ENCODE peak calls at places on chromosomes 7 and 10, in five cellular contexts. S is GM23338, Y is HCT116, B is SK-N-SH, O is GM12878. I is an unnamed sample.
A peak's percentile ranks its signal among the peaks of the same experiment; 100 is the strongest.

GRCh38 chr7:121395494-121395960 is 581 bp downstream of the FAM3C start:
- DNase-seq in O (no peak), S (peak; percentile 80), Y (no peak), B (peak; percentile 26), I (peak; percentile 65)

GRCh38 chr10:74991435-74991834 is 120.0 kb upstream of the SAMD8 start:
- DNase-seq in Y (peak; percentile 50), B (peak; percentile 17), S (peak; percentile 74), O (no peak), I (no peak)

GRCh38 chr7:90988996-90989765 is 275.1 kb upstream of the FZD1 start:
- DNase-seq in B (no peak), S (no peak), O (no peak), Y (no peak), I (no peak)

GRCh38 chr7:135790371-135790977 is 41.9 kb upstream of the FAM180A start:
- DNase-seq in S (no peak), O (no peak), Y (no peak), B (no peak), I (no peak)

GRCh38 chr7:16791071-16791470 is 13.7 kb downstream of the AGR2 start:
- DNase-seq in O (no peak), S (no peak), B (no peak), Y (no peak), I (no peak)

GRCh38 chr7:123303926-123304325 is 104.2 kb upstream of the SLC13A1 start:
- DNase-seq in Y (no peak), S (no peak), B (no peak), O (no peak), I (no peak)

GRCh38 chr7:124762611-124763143 is 2.9 kb downstream of the GPR37 start:
- DNase-seq in S (no peak), B (no peak), O (no peak), Y (no peak), I (no peak)

GRCh38 chr7:113125728-113126127 is 7.4 kb upstream of the SMIM30 start:
- DNase-seq in S (no peak), O (no peak), B (no peak), Y (no peak), I (no peak)

GRCh38 chr7:151251926-151252835 is 3.7 kb upstream of the SMARCD3 start:
- DNase-seq in O (no peak), B (peak; percentile 100), Y (no peak), S (peak; percentile 79), I (peak; percentile 70)

GRCh38 chr7:150325110-150325611 is 1.8 kb upstream of the ACTR3C start:
- DNase-seq in B (no peak), S (no peak), O (no peak), Y (no peak), I (no peak)

GRCh38 chr7:124557587-124557986 is 208.0 kb downstream of the GPR37 start:
- DNase-seq in S (no peak), B (no peak), O (no peak), Y (no peak), I (no peak)

GRCh38 chr7:25098096-25099046 is 26.7 kb downstream of the CYCS start:
- DNase-seq in Y (peak; percentile 70), O (no peak), S (peak; percentile 83), B (peak; percentile 80), I (no peak)

GRCh38 chr10:132030898-132031463 is 34.8 kb upstream of the JAKMIP3 start:
- DNase-seq in O (no peak), S (no peak), Y (no peak), B (no peak), I (no peak)

GRCh38 chr7:90267263-90267858 is 22.4 kb downstream of the CFAP69 start:
- DNase-seq in S (no peak), B (no peak), Y (no peak), O (no peak), I (no peak)

GRCh38 chr10:65581426-65582026 is 1344.3 kb upstream of the LRRTM3 start:
- DNase-seq in Y (no peak), O (no peak), B (no peak), S (peak; percentile 54), I (no peak)

GRCh38 chr7:140656548-140657515 is 15.9 kb upstream of the ADCK2 start:
- DNase-seq in O (no peak), Y (no peak), B (no peak), S (no peak), I (peak; percentile 79)

GRCh38 chr7:110157631-110158362 is 933.1 kb upstream of the LRRN3 start:
- DNase-seq in B (no peak), S (peak; percentile 4), Y (no peak), O (no peak), I (no peak)

GRCh38 chr7:45703911-45704682 is 129.9 kb downstream of the ADCY1 start:
- DNase-seq in B (no peak), S (no peak), Y (no peak), O (no peak), I (no peak)

GRCh38 chr7:155363146-155363539 is 65.5 kb downstream of the INSIG1 start:
- DNase-seq in S (no peak), O (no peak), Y (no peak), B (no peak), I (no peak)

GRCh38 chr7:155362380-155363145 is 64.9 kb downstream of the INSIG1 start:
- DNase-seq in B (no peak), O (no peak), S (no peak), Y (no peak), I (peak; percentile 44)

GRCh38 chr7:155361947-155362346 is 64.3 kb downstream of the INSIG1 start:
- DNase-seq in O (no peak), B (no peak), S (no peak), Y (no peak), I (peak; percentile 35)

GRCh38 chr7:155363852-155364600 is 66.3 kb downstream of the INSIG1 start:
- DNase-seq in B (no peak), S (no peak), O (no peak), Y (no peak), I (peak; percentile 37)

DNA sequence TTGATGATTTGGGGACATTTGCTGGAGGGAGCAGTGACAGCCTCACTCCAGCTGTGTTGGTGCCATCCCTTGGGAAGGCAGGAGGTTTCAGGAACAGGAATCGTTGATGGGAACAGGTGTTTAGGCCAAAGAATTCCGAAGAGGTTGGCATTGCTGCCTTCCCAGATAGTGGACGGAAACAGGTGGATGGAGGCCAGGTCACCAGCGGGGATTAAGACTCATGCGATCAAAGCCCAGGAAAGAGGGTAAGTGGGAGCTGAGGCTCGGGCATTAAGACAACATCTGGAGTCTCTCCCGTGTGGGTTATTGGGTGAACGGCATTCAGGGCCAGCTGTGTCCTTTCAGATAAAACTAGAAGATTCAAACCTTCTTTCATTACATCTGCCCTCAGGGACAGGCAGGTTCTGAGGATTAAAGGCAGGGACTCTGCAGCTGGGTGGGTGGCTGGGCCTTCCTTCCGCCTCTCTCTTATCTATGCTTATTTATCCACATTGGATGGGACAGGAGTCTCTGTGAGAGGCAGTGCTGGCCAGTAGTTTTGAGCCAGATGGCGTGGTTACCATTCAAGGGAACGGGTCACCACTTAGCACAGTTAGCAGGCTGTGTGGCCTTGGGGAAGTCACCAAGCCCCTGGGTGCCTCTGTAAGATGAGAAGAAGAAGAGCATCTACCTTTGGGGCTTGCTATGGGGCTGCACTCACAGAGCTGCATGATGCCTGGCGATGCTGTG is 67.6 kb downstream of the INSIG1 start:
- DNase-seq in S (no peak), O (no peak), Y (no peak), B (peak; percentile 59), I (peak; percentile 56)
- TF ChIP-seq POLR2AphosphoS5 in S (no peak), O (no peak), Y (no peak), B (no peak), I (no peak)

GRCh38 chr7:130461256-130461655 is 20.4 kb upstream of the CEP41 start:
- DNase-seq in Y (no peak), O (no peak), B (no peak), S (no peak), I (no peak)

GRCh38 chr7:130468612-130469011 is 23.3 kb upstream of the MEST start:
- DNase-seq in Y (no peak), S (no peak), O (no peak), B (no peak), I (no peak)

GRCh38 chr7:130458256-130458655 is 17.4 kb upstream of the CEP41 start:
- DNase-seq in Y (no peak), B (no peak), S (no peak), O (peak; percentile 31), I (no peak)

DNA sequence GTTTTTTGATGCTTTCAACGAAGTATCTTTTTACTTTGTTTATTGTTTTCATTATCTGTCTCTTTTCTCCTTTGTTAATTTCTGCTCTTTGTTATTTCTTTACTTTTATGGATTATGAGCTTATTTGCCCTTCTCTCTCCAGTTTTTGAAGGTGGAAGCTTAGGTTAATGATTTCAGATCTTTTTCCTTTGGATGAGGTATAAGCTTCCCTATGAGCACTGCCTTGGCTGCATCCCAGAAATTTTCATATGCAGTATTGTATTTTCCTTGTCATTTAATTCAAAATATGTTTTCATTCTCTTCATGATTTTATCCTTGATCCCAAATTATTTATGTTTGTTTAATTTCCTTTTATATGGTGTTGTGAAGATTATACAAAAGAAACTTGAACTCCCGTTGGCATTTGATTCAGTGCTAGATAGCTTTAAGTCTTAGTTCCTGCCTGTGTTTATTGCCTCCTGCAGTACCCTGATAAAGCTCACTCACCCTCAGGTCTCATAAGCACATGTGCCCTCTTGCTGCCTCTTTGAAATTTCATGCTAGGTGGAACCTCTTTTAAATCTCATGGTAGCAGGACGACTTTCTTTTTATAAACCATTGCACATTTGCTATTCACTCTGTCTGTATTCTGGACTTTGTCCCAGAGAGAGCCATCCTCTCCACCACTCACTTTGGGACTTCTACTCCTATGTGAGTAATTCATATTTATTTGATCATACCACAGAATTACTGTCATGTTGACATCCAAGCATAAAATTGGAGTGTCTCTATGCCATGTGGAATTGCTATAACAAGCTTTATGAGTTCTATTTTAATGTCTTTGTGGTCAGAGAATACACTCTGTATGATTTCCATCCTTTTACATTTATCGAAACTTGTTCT is 23.0 kb upstream of the CEP41 start:
- DNase-seq in B (no peak), Y (no peak), S (no peak), O (no peak), I (no peak)
- TF ChIP-seq CTCF in B (no peak), Y (no peak), S (no peak), O (no peak), I (no peak)

DNA sequence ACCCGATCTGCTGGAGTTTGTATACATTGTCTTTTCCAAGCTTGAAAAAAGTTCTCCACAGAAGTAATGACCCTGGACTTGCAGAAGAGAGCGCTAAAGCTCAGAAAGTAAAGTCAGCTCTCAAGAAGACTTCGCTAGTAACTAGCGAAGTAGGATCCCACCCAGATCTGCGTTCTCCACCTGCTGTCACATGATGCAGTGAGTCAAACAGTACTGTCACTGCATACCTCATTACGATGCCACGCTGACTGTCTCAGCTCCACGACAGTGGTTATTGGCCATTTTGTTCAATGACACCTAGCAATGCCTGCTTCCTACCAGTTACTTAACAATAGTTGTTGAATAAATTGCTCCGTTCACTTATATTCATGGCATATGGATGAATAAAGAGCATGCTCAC is 29.7 kb upstream of the SEC61G start:
- DNase-seq in B (peak; percentile 73), Y (peak; percentile 95), S (peak; percentile 81), O (peak; percentile 13), I (no peak)
- TF ChIP-seq POLR2AphosphoS5 in B (no peak), Y (peak; percentile 39), S (no peak), O (no peak), I (no peak)

GRCh38 chr10:68251625-68252275 is 19.8 kb upstream of the ATOH7 start:
- DNase-seq in S (no peak), Y (no peak), B (no peak), O (peak; percentile 24), I (no peak)

GRCh38 chr10:68249297-68249696 is 17.4 kb upstream of the ATOH7 start:
- DNase-seq in B (no peak), S (no peak), O (no peak), Y (no peak), I (no peak)

GRCh38 chr10:68251146-68251545 is 19.2 kb upstream of the ATOH7 start:
- DNase-seq in B (no peak), S (peak; percentile 47), Y (no peak), O (no peak), I (no peak)

GRCh38 chr10:68247931-68248330 is 16.0 kb upstream of the ATOH7 start:
- DNase-seq in B (no peak), O (no peak), S (no peak), Y (no peak), I (no peak)

GRCh38 chr10:68253356-68253755 is 21.4 kb upstream of the ATOH7 start:
- DNase-seq in B (no peak), Y (no peak), S (no peak), O (no peak), I (no peak)
- TF ChIP-seq CTCF in B (no peak), Y (no peak), S (no peak), O (no peak), I (no peak)

I was measured in suprapubic skin.